ENCODE peak calls at places on chromosomes 3 and 15, in six cellular contexts. H, P, B, I, F and M are unnamed samples.
A peak's percentile ranks its signal among the peaks of the same experiment; 100 is the strongest.

GRCh38 chr3:188749010-188749617 is 422.7 kb upstream of the TPRG1 start:
- DNase-seq in H (no peak), P (peak; percentile 48), B (peak; percentile 5), I (no peak), F (no peak), M (no peak)

GRCh38 chr15:69478259-69478687 is 25.7 kb downstream of the RPLP1 start:
- DNase-seq in H (peak; percentile 72), P (peak; percentile 82), B (peak; percentile 87), I (peak; percentile 61), F (peak; percentile 61), M (peak; percentile 51)

GRCh38 chr3:52174896-52175295 is 20.7 kb upstream of the POC1A start:
- DNase-seq in H (no peak), P (no peak), B (no peak), I (no peak), F (no peak), M (peak; percentile 12)

GRCh38 chr3:109532257-109533216 is 195.2 kb upstream of the DPPA4 start:
- DNase-seq in H (peak; percentile 88), P (peak; percentile 73), B (peak; percentile 29), I (no peak), F (peak; percentile 9), M (no peak)

GRCh38 chr15:65369651-65370050 is 8.2 kb downstream of the IGDCC3 start:
- DNase-seq in H (no peak), P (no peak), B (no peak), I (no peak), F (no peak), M (peak; percentile 16)

GRCh38 chr3:134794950-134795775 is at the start of gene EPHB1:
- DNase-seq in H (peak; percentile 88), P (peak; percentile 95), B (peak; percentile 93), I (peak; percentile 74), F (peak; percentile 97), M (peak; percentile 80)

GRCh38 chr3:4748127-4748526 is 231.1 kb upstream of the BHLHE40 start:
- DNase-seq in H (no peak), P (no peak), B (no peak), I (peak; percentile 1), F (no peak), M (no peak)

GRCh38 chr3:41350441-41350840 is 151.1 kb downstream of the CTNNB1 start:
- DNase-seq in H (no peak), P (no peak), B (no peak), I (no peak), F (no peak), M (no peak)

GRCh38 chr15:31563421-31563820 is 236.8 kb downstream of the KLF13 start:
- DNase-seq in H (no peak), P (no peak), B (no peak), I (no peak), F (no peak), M (no peak)

GRCh38 chr3:100159564-100160153 is 45.4 kb upstream of the FILIP1L start:
- DNase-seq in H (peak; percentile 78), P (peak; percentile 10), B (no peak), I (no peak), F (no peak), M (no peak)

GRCh38 chr3:142053835-142054234 is 95.5 kb downstream of the TFDP2 start:
- DNase-seq in H (no peak), P (no peak), B (no peak), I (no peak), F (no peak), M (no peak)

GRCh38 chr3:39639344-39640236 is 169.8 kb upstream of the MYRIP start:
- DNase-seq in H (peak; percentile 94), P (peak; percentile 74), B (peak; percentile 8), I (no peak), F (peak; percentile 23), M (no peak)

GRCh38 chr15:68352401-68353062 is 75.0 kb downstream of the FEM1B start:
- DNase-seq in H (peak; percentile 96), P (peak; percentile 72), B (no peak), I (no peak), F (no peak), M (no peak)

GRCh38 chr15:100083572-100083971 is 258.2 kb downstream of the ADAMTS17 start:
- DNase-seq in H (no peak), P (no peak), B (no peak), I (no peak), F (no peak), M (no peak)

GRCh38 chr15:89665449-89666146 is 10.3 kb upstream of the KIF7 start:
- DNase-seq in H (peak; percentile 76), P (peak; percentile 13), B (no peak), I (peak; percentile 77), F (no peak), M (no peak)

GRCh38 chr15:80059786-80060489 is 462 bp downstream of the ZFAND6 start:
- DNase-seq in H (peak; percentile 82), P (peak; percentile 74), B (peak; percentile 71), I (no peak), F (peak; percentile 27), M (no peak)

GRCh38 chr3:178342111-178342510 is 194.1 kb upstream of the KCNMB2 start:
- DNase-seq in H (peak; percentile 24), P (no peak), B (no peak), I (no peak), F (no peak), M (no peak)

GRCh38 chr3:194265996-194266657 is 85.0 kb downstream of the CPN2 start:
- DNase-seq in H (no peak), P (no peak), B (no peak), I (peak; percentile 17), F (no peak), M (no peak)

GRCh38 chr3:97575742-97576141 is 188.8 kb upstream of the ARL6 start:
- DNase-seq in H (no peak), P (no peak), B (no peak), I (no peak), F (no peak), M (no peak)

GRCh38 chr3:63857311-63857710 is 6.3 kb downstream of the THOC7 start:
- DNase-seq in H (no peak), P (no peak), B (no peak), I (no peak), F (no peak), M (no peak)

GRCh38 chr3:123657111-123657510 is 72.3 kb upstream of the HACD2 start:
- DNase-seq in H (no peak), P (no peak), B (no peak), I (no peak), F (no peak), M (no peak)

GRCh38 chr3:123658860-123659221 is 74.0 kb upstream of the HACD2 start:
- DNase-seq in H (peak; percentile 72), P (no peak), B (no peak), I (no peak), F (no peak), M (no peak)

GRCh38 chr3:123656691-123657090 is 71.8 kb upstream of the HACD2 start:
- DNase-seq in H (no peak), P (peak; percentile 19), B (no peak), I (no peak), F (no peak), M (no peak)

GRCh38 chr3:123657578-123657977 is 72.7 kb upstream of the HACD2 start:
- DNase-seq in H (no peak), P (no peak), B (no peak), I (no peak), F (no peak), M (no peak)

DNA sequence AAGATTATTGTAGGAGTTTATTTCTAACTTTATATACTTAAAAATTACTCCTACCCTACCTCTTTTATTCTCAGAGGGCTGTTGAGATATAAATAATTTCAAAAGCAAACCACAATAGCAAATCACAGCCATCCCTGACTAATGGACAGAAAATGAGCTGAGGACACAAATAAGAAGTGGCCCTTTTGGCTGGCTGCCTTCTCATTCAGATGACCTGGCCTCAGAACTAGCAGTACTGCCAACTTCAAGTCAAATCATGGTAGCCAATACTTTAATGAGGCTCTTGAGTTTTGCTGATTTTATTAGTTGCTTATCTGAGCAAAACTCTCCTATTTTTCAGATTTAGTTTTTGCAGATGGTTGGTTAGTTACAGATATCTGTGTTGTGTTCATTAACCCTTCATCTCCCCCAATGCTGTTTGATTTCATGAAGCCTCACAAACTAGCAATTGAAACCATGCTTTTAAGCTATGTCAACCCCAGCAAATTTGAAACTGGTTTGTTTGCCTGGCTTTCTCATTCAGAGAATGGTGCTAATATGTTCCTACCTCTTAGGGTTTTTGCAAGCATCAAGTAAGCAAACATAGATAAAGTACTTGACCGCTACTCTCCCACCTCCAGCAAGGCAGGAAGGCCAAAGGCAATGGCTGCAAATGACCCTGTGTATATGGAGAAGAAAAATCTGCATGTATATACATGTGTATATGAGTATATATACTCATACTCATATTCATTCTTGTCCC is 73.4 kb upstream of the HACD2 start:
- DNase-seq in H (peak; percentile 58), P (no peak), B (no peak), I (no peak), F (no peak), M (no peak)
- H3K4me1 ChIP-seq in H (peaks cover 83% of the 10 kb centered on the region), P (peaks cover 8% of the 10 kb centered on the region), B (peaks cover 25% of the 10 kb centered on the region), I (peaks cover 27% of the 10 kb centered on the region), F (no peaks in the 10 kb centered on the region), M (no peaks in the 10 kb centered on the region)

DNA sequence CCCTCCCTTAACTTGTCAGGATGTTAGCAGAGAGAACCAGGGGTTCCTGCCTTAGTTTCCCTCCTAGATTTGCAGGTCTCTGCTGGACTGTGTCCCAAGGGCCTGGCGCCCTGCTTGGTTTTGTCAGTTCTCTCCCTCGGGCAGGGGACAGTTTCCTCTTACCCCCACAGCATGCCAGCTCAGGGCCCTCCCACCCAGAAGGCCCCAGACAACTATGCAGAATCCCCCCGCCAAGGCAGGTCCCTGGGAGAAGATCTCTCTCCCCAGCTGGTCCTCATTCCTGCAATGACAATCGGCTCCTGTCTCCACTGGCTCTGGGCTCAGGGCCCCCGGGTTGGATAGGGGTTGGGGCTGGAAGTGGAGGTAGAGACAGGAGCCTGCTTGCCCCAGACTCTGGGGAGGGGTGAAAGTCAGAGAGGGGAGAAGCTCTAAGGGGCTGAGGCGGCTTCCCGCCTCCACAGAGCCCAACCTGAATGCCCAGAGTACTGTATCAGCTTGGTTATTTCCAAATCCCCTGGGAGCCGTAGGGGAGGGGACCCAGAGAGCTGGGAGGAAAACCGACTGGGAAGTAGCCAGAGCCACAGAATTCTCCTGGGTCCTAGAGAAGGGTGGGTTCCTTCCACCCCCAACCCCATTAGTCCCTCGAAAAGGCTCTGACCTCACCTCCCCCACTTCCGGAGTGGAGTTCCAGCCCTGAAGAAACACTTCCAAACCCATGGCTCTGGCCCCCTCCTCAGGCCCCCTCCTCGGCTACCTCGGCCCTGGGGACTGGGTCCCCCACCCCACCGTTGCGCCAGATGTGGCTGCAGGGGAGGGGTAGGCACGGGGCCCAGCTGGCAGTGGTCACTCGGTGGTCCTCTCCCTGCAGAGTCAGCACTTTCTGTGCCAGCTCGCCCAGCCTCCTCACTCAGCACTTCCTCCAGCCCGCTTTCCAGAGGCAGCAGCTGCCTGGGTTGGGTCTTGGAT is 3.8 kb upstream of the LOXL1 start:
- DNase-seq in H (peak; percentile 77), P (peak; percentile 96), B (peak; percentile 88), I (peak; percentile 67), F (no peak), M (no peak)
- H3K4me1 ChIP-seq in H (peaks cover 40% of the 10 kb centered on the region), P (peaks cover 49% of the 10 kb centered on the region), B (peaks cover 44% of the 10 kb centered on the region), I (peaks cover 30% of the 10 kb centered on the region), F (peaks cover 51% of the 10 kb centered on the region), M (no peaks in the 10 kb centered on the region)

GRCh38 chr3:49406571-49407565 is 4.9 kb downstream of the RHOA start:
- DNase-seq in H (no peak), P (no peak), B (no peak), I (no peak), F (no peak), M (no peak)
- H3K4me1 ChIP-seq in H (peaks cover 49% of the 10 kb centered on the region), P (no peaks in the 10 kb centered on the region), B (peaks cover 14% of the 10 kb centered on the region), I (peaks cover 14% of the 10 kb centered on the region), F (peaks cover 7% of the 10 kb centered on the region), M (no peaks in the 10 kb centered on the region)

DNA sequence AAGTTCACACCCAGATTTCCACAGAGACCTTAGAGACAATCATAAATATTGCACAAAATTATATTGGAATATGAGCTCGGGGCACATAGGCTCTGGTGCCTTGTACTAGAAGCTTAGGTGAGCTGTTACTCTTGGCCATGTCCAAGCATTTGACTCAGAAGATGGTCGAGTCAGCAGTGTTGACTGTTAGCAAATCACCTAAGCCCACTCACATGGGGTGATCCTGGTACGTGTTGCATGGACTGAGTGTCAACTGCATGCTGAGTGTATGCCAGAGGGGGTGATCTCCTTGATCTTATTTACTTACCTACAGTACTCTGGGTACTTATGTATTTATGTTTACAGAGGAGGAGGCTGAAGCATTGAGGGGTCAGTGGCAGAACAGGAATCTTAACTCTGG is 14.0 kb downstream of the SMAD3 start:
- DNase-seq in H (no peak), P (no peak), B (no peak), I (no peak), F (no peak), M (no peak)
- H3K4me1 ChIP-seq in H (peaks cover 83% of the 10 kb centered on the region), P (peaks cover 9% of the 10 kb centered on the region), B (peaks cover 18% of the 10 kb centered on the region), I (peaks cover 44% of the 10 kb centered on the region), F (peaks cover 11% of the 10 kb centered on the region), M (no peaks in the 10 kb centered on the region)